ENCODE peak calls at places on chromosome 21, in ten cellular contexts. H, A, I, M, Y, E, Z, Q, R and P are unnamed samples.

GRCh38 chr21:14548751-14549150 is 2.6 kb upstream of the SAMSN1 start:
- DNase-seq in H (peak), A (no peak), I (no peak), M (no peak), Y (no peak), E (no peak), Z (no peak), Q (no peak), R (no peak), P (no peak)

GRCh38 chr21:42097860-42098259 is 26.7 kb downstream of the UMODL1 start:
- DNase-seq in H (peak), A (no peak), I (no peak), M (peak), Y (peak), E (peak), Z (peak), Q (no peak), R (no peak), P (no peak)

GRCh38 chr21:39958731-39959130 is 91.5 kb downstream of the PCP4 start:
- DNase-seq in H (no peak), A (no peak), I (no peak), M (no peak), Y (no peak), E (no peak), Z (no peak), Q (no peak), R (no peak), P (no peak)

GRCh38 chr21:37558676-37559204 is 192.2 kb downstream of the DYRK1A start:
- DNase-seq in H (no peak), A (no peak), I (no peak), M (no peak), Y (no peak), E (no peak), Z (no peak), Q (no peak), R (no peak), P (no peak)

GRCh38 chr21:42616366-42617340 is 36.8 kb upstream of the PDE9A start:
- DNase-seq in H (no peak), A (no peak), I (no peak), M (no peak), Y (no peak), E (no peak), Z (no peak), Q (no peak), R (no peak), P (no peak)

GRCh38 chr21:38114717-38115333 is 142.0 kb upstream of the KCNJ15 start:
- DNase-seq in H (no peak), A (no peak), I (no peak), M (no peak), Y (no peak), E (no peak), Z (no peak), Q (no peak), R (no peak), P (no peak)

GRCh38 chr21:41045534-41046268 is 122.3 kb upstream of the BACE2 start:
- DNase-seq in H (peak), A (peak), I (no peak), M (no peak), Y (peak), E (no peak), Z (peak), Q (peak), R (peak), P (no peak)

GRCh38 chr21:21137986-21138385 is 139.8 kb downstream of the NCAM2 start:
- DNase-seq in H (no peak), A (no peak), I (no peak), M (no peak), Y (no peak), E (no peak), Z (no peak), Q (no peak), R (no peak), P (no peak)

GRCh38 chr21:42376338-42376982 is 10.1 kb upstream of the TFF1 start:
- DNase-seq in H (no peak), A (no peak), I (no peak), M (no peak), Y (peak), E (peak), Z (peak), Q (peak), R (peak), P (no peak)

GRCh38 chr21:38599381-38599975 is 101.2 kb upstream of the ERG start:
- DNase-seq in H (no peak), A (no peak), I (no peak), M (no peak), Y (no peak), E (no peak), Z (no peak), Q (no peak), R (no peak), P (no peak)

GRCh38 chr21:38802050-38803026 is 3.4 kb upstream of the ETS2 start:
- DNase-seq in H (no peak), A (no peak), I (no peak), M (no peak), Y (no peak), E (peak), Z (no peak), Q (no peak), R (no peak), P (no peak)

GRCh38 chr21:27570306-27570868 is 603.5 kb upstream of the ADAMTS5 start:
- DNase-seq in H (no peak), A (no peak), I (peak), M (no peak), Y (no peak), E (peak), Z (peak), Q (no peak), R (no peak), P (no peak)

GRCh38 chr21:37563641-37564340 is 197.2 kb downstream of the DYRK1A start:
- DNase-seq in H (peak), A (peak), I (peak), M (peak), Y (peak), E (peak), Z (peak), Q (peak), R (peak), P (peak)

GRCh38 chr21:17585875-17586450 is 26.7 kb downstream of the BTG3 start:
- DNase-seq in H (peak), A (no peak), I (no peak), M (peak), Y (no peak), E (no peak), Z (no peak), Q (peak), R (peak), P (no peak)

GRCh38 chr21:38467911-38468310 is 30.4 kb downstream of the ERG start:
- DNase-seq in H (peak), A (no peak), I (no peak), M (no peak), Y (no peak), E (no peak), Z (no peak), Q (peak), R (no peak), P (no peak)

GRCh38 chr21:38323721-38324591 is 67.2 kb downstream of the KCNJ15 start:
- DNase-seq in H (no peak), A (no peak), I (no peak), M (no peak), Y (peak), E (no peak), Z (no peak), Q (peak), R (no peak), P (no peak)

GRCh38 chr21:39007532-39007931 is 175.7 kb downstream of the PSMG1 start:
- DNase-seq in H (no peak), A (no peak), I (no peak), M (no peak), Y (peak), E (no peak), Z (no peak), Q (no peak), R (no peak), P (no peak)

GRCh38 chr21:42751866-42752265 is 98.4 kb downstream of the PDE9A start:
- DNase-seq in H (no peak), A (no peak), I (peak), M (no peak), Y (no peak), E (no peak), Z (no peak), Q (no peak), R (no peak), P (no peak)

GRCh38 chr21:14012409-14012808 is 198.3 kb downstream of the LIPI start:
- DNase-seq in H (no peak), A (no peak), I (no peak), M (no peak), Y (no peak), E (no peak), Z (no peak), Q (no peak), R (no peak), P (no peak)

GRCh38 chr21:37380349-37381323 is 14.1 kb downstream of the DYRK1A start:
- DNase-seq in H (no peak), A (no peak), I (no peak), M (no peak), Y (peak), E (no peak), Z (peak), Q (peak), R (no peak), P (no peak)

GRCh38 chr21:41095983-41096382 is 72.0 kb upstream of the BACE2 start:
- DNase-seq in H (no peak), A (no peak), I (no peak), M (no peak), Y (no peak), E (no peak), Z (no peak), Q (no peak), R (no peak), P (no peak)

GRCh38 chr21:41973861-41974751 is 20.3 kb upstream of the C2CD2 start:
- DNase-seq in H (peak), A (peak), I (no peak), M (no peak), Y (no peak), E (no peak), Z (peak), Q (peak), R (peak), P (no peak)

GRCh38 chr21:27772816-27773215 is 805.9 kb upstream of the ADAMTS5 start:
- DNase-seq in H (no peak), A (no peak), I (no peak), M (no peak), Y (no peak), E (no peak), Z (no peak), Q (no peak), R (no peak), P (no peak)

GRCh38 chr21:38327984-38328383 is 71.2 kb downstream of the KCNJ15 start:
- DNase-seq in H (no peak), A (no peak), I (no peak), M (no peak), Y (no peak), E (no peak), Z (no peak), Q (no peak), R (no peak), P (no peak)

GRCh38 chr21:26795866-26796329 is 49.3 kb downstream of the ADAMTS1 start:
- DNase-seq in H (no peak), A (no peak), I (peak), M (no peak), Y (peak), E (peak), Z (peak), Q (no peak), R (no peak), P (no peak)

GRCh38 chr21:38386967-38387366 is 111.3 kb downstream of the ERG start:
- DNase-seq in H (peak), A (no peak), I (no peak), M (no peak), Y (no peak), E (no peak), Z (no peak), Q (no peak), R (no peak), P (no peak)

GRCh38 chr21:19507682-19508260 is 1104.2 kb upstream of the TMPRSS15 start:
- DNase-seq in H (no peak), A (no peak), I (no peak), M (no peak), Y (no peak), E (no peak), Z (no peak), Q (peak), R (peak), P (no peak)

GRCh38 chr21:25582888-25583287 is 24.4 kb downstream of the MRPL39 start:
- DNase-seq in H (no peak), A (no peak), I (no peak), M (no peak), Y (no peak), E (no peak), Z (no peak), Q (no peak), R (no peak), P (no peak)

GRCh38 chr21:37644666-37645065 is 271.6 kb downstream of the KCNJ6 start:
- DNase-seq in H (no peak), A (no peak), I (no peak), M (no peak), Y (no peak), E (no peak), Z (no peak), Q (peak), R (no peak), P (no peak)

GRCh38 chr21:38531610-38532009 is 33.3 kb upstream of the ERG start:
- DNase-seq in H (no peak), A (no peak), I (peak), M (no peak), Y (no peak), E (no peak), Z (no peak), Q (no peak), R (no peak), P (no peak)

GRCh38 chr21:37587203-37587602 is 220.6 kb downstream of the DYRK1A start:
- DNase-seq in H (no peak), A (peak), I (no peak), M (no peak), Y (no peak), E (no peak), Z (no peak), Q (no peak), R (no peak), P (no peak)

GRCh38 chr21:41861987-41862386 is 17.2 kb downstream of the PRDM15 start:
- DNase-seq in H (no peak), A (no peak), I (no peak), M (no peak), Y (no peak), E (no peak), Z (no peak), Q (peak), R (no peak), P (no peak)

GRCh38 chr21:35933466-35933865 is 126.9 kb downstream of the SETD4 start:
- DNase-seq in H (peak), A (no peak), I (peak), M (no peak), Y (no peak), E (peak), Z (no peak), Q (peak), R (no peak), P (no peak)

GRCh38 chr21:35927262-35927661 is 133.1 kb downstream of the SETD4 start:
- DNase-seq in H (no peak), A (no peak), I (no peak), M (no peak), Y (no peak), E (no peak), Z (no peak), Q (no peak), R (no peak), P (no peak)

DNA sequence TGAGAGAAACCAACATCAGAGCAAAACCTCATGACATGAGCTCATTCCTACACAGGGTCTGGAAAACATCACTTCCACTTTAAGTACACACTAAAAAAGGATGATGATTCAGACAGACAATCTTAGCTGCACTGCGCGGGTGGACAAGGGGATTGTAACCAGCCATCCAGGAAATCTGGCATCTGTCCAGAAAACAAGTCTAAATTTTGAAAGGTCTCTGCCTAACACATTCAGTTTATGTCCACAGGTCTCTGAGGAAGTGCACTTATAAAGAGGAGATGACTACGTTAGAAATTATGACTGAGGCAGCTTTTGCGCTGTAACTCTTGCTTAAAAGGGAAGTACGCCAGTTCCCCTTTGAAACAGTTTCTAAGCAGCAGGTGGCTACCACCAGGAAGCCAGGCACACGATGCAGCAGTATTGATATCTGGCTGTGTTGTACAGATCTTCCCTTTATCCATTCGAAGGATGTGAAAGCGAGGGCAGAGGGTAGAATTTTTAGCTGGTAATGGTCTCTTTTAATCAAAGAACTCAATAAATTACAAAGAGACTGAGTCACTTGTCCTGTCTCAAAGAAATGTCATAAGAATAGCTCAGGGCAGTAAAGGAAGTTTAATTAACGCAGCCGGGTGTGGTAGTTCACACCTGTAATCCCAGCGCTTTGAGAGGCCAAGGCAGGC is 128.0 kb downstream of the SETD4 start:
- DNase-seq in H (peak), A (no peak), I (peak), M (no peak), Y (no peak), E (peak), Z (no peak), Q (no peak), R (no peak), P (peak)
- TF ChIP-seq POLR2AphosphoS5 in H (peak), A (no peak), I (peak), M (no peak), Y (no peak), E (peak), Z (peak), Q (no peak), R (no peak), P (no peak)

GRCh38 chr21:43777953-43778352 is 1.8 kb upstream of the CSTB start:
- DNase-seq in H (no peak), A (no peak), I (no peak), M (no peak), Y (no peak), E (no peak), Z (no peak), Q (no peak), R (no peak), P (no peak)

GRCh38 chr21:43775795-43776430 is at the start of gene CSTB:
- DNase-seq in H (peak), A (peak), I (peak), M (no peak), Y (peak), E (peak), Z (peak), Q (peak), R (no peak), P (peak)

GRCh38 chr21:43775190-43775589 is 918 bp downstream of the CSTB start:
- DNase-seq in H (no peak), A (no peak), I (no peak), M (no peak), Y (no peak), E (no peak), Z (no peak), Q (no peak), R (no peak), P (no peak)

GRCh38 chr21:43779660-43780059 is 3.6 kb upstream of the CSTB start:
- DNase-seq in H (peak), A (no peak), I (no peak), M (no peak), Y (no peak), E (peak), Z (no peak), Q (no peak), R (no peak), P (no peak)

GRCh38 chr21:43778469-43779335 is 2.6 kb upstream of the CSTB start:
- DNase-seq in H (peak), A (no peak), I (no peak), M (peak), Y (no peak), E (no peak), Z (no peak), Q (peak), R (no peak), P (no peak)
- TF ChIP-seq POLR2AphosphoS5 in H (no peak), A (no peak), I (no peak), M (no peak), Y (no peak), E (no peak), Z (no peak), Q (no peak), R (no peak), P (no peak)

GRCh38 chr21:33403786-33404571 is 766 bp downstream of the IFNGR2 start:
- DNase-seq in H (peak), A (peak), I (peak), M (no peak), Y (peak), E (peak), Z (peak), Q (peak), R (peak), P (peak)

GRCh38 chr21:33406493-33406892 is 3.3 kb downstream of the IFNGR2 start:
- DNase-seq in H (no peak), A (no peak), I (no peak), M (no peak), Y (no peak), E (no peak), Z (no peak), Q (no peak), R (no peak), P (no peak)

GRCh38 chr21:33402011-33402979 is 918 bp upstream of the IFNGR2 start:
- DNase-seq in H (peak), A (peak), I (peak), M (no peak), Y (peak), E (peak), Z (peak), Q (peak), R (no peak), P (peak)

GRCh38 chr21:33401617-33401967 is 1.6 kb upstream of the IFNGR2 start:
- DNase-seq in H (peak), A (no peak), I (no peak), M (no peak), Y (no peak), E (no peak), Z (no peak), Q (no peak), R (no peak), P (no peak)

DNA sequence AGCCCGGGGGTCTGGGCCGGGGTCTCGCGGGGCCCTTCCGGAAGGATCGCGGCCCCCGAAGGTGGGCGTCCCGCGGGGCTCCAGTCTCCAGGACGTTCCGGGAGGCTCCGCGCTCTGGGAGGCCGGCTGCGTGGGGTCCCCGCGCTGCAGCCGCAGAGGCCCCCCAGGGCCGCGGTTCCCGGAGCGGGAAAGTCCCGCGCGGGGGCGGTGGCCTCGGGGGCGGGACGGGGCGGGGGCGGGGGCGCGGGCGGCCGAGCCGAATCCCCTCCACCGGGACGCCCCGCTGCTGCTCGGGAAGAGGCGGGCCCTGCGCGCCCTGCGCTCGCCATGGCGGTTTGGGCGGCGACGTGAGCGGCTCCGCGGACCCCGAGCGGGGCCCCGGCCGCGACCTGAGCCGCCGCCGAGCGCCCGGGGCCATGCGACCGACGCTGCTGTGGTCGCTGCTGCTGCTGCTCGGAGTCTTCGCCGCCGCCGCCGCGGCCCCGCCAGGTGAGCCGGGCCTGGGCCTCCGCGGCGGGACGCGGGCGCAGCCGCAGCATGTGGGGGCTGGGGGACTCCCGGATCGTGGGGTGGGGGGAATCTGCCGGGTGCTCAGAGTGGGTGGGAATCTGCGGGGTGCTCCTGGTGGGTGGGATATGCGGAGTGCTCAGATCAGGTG is at the start of gene IFNGR2:
- DNase-seq in H (no peak), A (peak), I (peak), M (no peak), Y (no peak), E (peak), Z (peak), Q (peak), R (peak), P (peak)
- TF ChIP-seq POLR2AphosphoS5 in H (peak), A (no peak), I (peak), M (no peak), Y (no peak), E (no peak), Z (peak), Q (no peak), R (peak), P (no peak)

DNA sequence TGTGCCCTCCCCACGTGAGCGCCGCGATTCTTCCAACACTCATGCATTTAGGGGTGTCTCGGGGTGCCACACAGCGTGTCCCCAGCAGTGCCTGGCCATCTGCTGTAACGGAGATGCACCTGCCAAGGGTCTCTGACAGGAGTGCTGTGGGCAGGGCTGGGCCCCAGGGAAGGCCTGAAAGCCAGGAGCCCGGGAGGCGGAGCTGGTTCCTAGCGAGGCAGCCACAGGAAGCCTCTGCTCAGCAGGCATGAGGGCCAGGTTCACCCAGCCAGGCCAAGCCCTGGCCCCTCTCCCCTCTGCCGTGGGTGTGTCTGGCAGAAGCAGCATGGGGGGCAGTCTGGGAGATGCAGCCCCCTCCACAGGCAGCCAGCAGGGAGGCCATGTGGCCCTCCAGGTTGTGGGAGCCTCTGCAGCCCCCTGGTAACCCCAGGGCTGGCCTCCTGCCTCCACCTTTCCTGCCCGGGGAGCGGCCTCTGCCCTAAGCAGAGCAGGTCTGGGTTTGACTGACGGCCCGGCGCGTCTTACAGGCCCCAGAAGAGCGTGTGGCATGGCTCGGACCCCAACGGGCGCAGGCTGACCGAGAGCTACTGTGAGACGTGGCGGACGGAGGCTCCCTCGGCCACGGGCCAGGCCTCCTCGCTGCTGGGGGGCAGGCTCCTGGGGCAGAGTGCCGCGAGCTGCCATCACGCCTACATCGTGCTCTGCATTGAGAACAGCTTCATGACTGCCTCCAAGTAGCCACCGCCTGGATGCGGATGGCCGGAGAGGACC is 30.4 kb downstream of the SLC19A1 start:
- DNase-seq in H (no peak), A (no peak), I (peak), M (no peak), Y (no peak), E (no peak), Z (peak), Q (no peak), R (no peak), P (no peak)
- TF ChIP-seq POLR2AphosphoS5 in H (no peak), A (peak), I (no peak), M (no peak), Y (no peak), E (no peak), Z (no peak), Q (no peak), R (peak), P (no peak)